ENCODE peak calls at places on chromosomes 7 and 10, in nine cellular contexts. F, M, U, A, L, X, R, D and C are unnamed samples.
A peak's percentile ranks its signal among the peaks of the same experiment; 100 is the strongest.

GRCh38 chr10:121994429-121994881 is 5.5 kb downstream of the TACC2 start:
- DNase-seq in F (no peak), M (peak; percentile 46), U (no peak), A (peak; percentile 72), L (peak; percentile 71), X (no peak), R (no peak), D (no peak), C (peak; percentile 23)

GRCh38 chr7:113197274-113197673 is 78.9 kb upstream of the SMIM30 start:
- DNase-seq in F (no peak), M (no peak), U (no peak), A (no peak), L (peak; percentile 44), X (no peak), R (no peak), D (peak; percentile 49), C (no peak)

GRCh38 chr7:134365341-134366054 is 48.8 kb upstream of the SLC35B4 start:
- DNase-seq in F (no peak), M (peak; percentile 48), U (no peak), A (no peak), L (no peak), X (no peak), R (no peak), D (no peak), C (no peak)

GRCh38 chr7:137591444-137591843 is 247.9 kb upstream of the PTN start:
- DNase-seq in F (no peak), M (no peak), U (no peak), A (no peak), L (peak; percentile 37), X (no peak), R (no peak), D (no peak), C (no peak)

GRCh38 chr7:33932832-33933468 is 27.6 kb downstream of the BMPER start:
- DNase-seq in F (peak; percentile 27), M (peak; percentile 80), U (peak; percentile 51), A (peak; percentile 83), L (peak; percentile 97), X (peak; percentile 84), R (peak; percentile 76), D (peak; percentile 77), C (peak; percentile 71)

GRCh38 chr7:105346593-105347322 is 42.0 kb downstream of the SRPK2 start:
- DNase-seq in F (no peak), M (no peak), U (peak; percentile 17), A (no peak), L (no peak), X (no peak), R (no peak), D (no peak), C (no peak)

GRCh38 chr7:67683628-67684027 is 687.0 kb downstream of the TYW1 start:
- DNase-seq in F (no peak), M (no peak), U (no peak), A (no peak), L (no peak), X (no peak), R (no peak), D (no peak), C (no peak)

GRCh38 chr10:124455441-124455840 is 5.6 kb upstream of the NKX1-2 start:
- DNase-seq in F (no peak), M (no peak), U (no peak), A (no peak), L (no peak), X (no peak), R (no peak), D (no peak), C (no peak)

GRCh38 chr10:22325948-22326702 is 5.2 kb downstream of the BMI1 start:
- DNase-seq in F (no peak), M (no peak), U (no peak), A (no peak), L (no peak), X (no peak), R (no peak), D (no peak), C (no peak)

GRCh38 chr10:92291921-92292860 is 1.2 kb downstream of the MARCHF5 start:
- DNase-seq in F (no peak), M (peak; percentile 35), U (peak; percentile 24), A (peak; percentile 69), L (peak; percentile 73), X (peak; percentile 1), R (peak; percentile 25), D (peak; percentile 31), C (peak; percentile 22)

GRCh38 chr10:131900350-131901152 is at the start of gene PPP2R2D:
- DNase-seq in F (peak; percentile 91), M (peak; percentile 95), U (peak; percentile 92), A (peak; percentile 96), L (peak; percentile 93), X (peak; percentile 78), R (peak; percentile 83), D (peak; percentile 70), C (peak; percentile 93)

GRCh38 chr7:29771081-29771832 is 35.1 kb upstream of the WIPF3 start:
- DNase-seq in F (no peak), M (no peak), U (no peak), A (no peak), L (no peak), X (no peak), R (no peak), D (no peak), C (no peak)